ENCODE peak calls at places on chromosomes 2 and 18, in five cellular contexts. T is head of caudate nucleus, D is caudate nucleus, M is HCT116, K is mucosa of descending colon. C is an unnamed sample.

GRCh38 chr2:64474200-64474630 is 20.3 kb downstream of the LGALSL start:
- DNase-seq in T (no peak), M (no peak), K (no peak), D (no peak), C (no peak)

GRCh38 chr2:68411397-68412126 is 46.5 kb downstream of the PLEK start:
- DNase-seq in D (no peak), M (no peak), T (no peak), K (no peak), C (no peak)

GRCh38 chr2:7649461-7650228 is 732.4 kb downstream of the RNF144A start:
- DNase-seq in T (no peak), D (no peak), K (no peak), M (no peak), C (no peak)

GRCh38 chr2:88092773-88093172 is 25.1 kb downstream of the SMYD1 start:
- DNase-seq in T (no peak), K (no peak), D (no peak), M (no peak), C (no peak)

GRCh38 chr18:72830109-72830508 is 37.7 kb downstream of the NETO1 start:
- DNase-seq in D (no peak), K (no peak), M (no peak), T (no peak), C (peak)

GRCh38 chr2:126774761-126775160 is 118.8 kb downstream of the GYPC start:
- DNase-seq in K (no peak), T (no peak), D (no peak), M (no peak), C (no peak)

GRCh38 chr2:38178556-38179419 is 102.8 kb upstream of the CYP1B1 start:
- DNase-seq in T (no peak), K (no peak), D (no peak), M (no peak), C (peak)

GRCh38 chr2:133400411-133400810 is 167.9 kb downstream of the NCKAP5 start:
- DNase-seq in T (no peak), D (no peak), M (no peak), K (no peak), C (no peak)

GRCh38 chr2:222950886-222951285 is 90.0 kb downstream of the ACSL3 start:
- DNase-seq in M (no peak), D (no peak), K (no peak), T (no peak), C (no peak)

GRCh38 chr2:24489942-24490673 is 946 bp upstream of the NCOA1 start:
- DNase-seq in M (no peak), D (no peak), K (no peak), T (no peak), C (no peak)

GRCh38 chr2:17877811-17878221 is 651 bp upstream of the KCNS3 start:
- DNase-seq in T (peak), M (no peak), D (no peak), K (no peak), C (no peak)

GRCh38 chr18:28161608-28162599 is 15.0 kb downstream of the CDH2 start:
- DNase-seq in M (no peak), D (no peak), K (no peak), T (no peak), C (no peak)

GRCh38 chr2:23385748-23386421 is 906 bp downstream of the KLHL29 start:
- DNase-seq in D (no peak), T (no peak), M (no peak), K (peak), C (no peak)

GRCh38 chr2:119230630-119231185 is 7.1 kb downstream of the STEAP3 start:
- DNase-seq in M (no peak), D (no peak), K (no peak), T (peak), C (no peak)

GRCh38 chr2:100278986-100279385 is 43.3 kb downstream of the LONRF2 start:
- DNase-seq in K (no peak), T (peak), D (no peak), M (no peak), C (no peak)

GRCh38 chr2:186699742-186700141 is 5.9 kb downstream of the FAM171B start:
- DNase-seq in M (no peak), D (no peak), K (no peak), T (no peak), C (no peak)

GRCh38 chr2:141341444-141341843 is 789.4 kb downstream of the LRP1B start:
- DNase-seq in D (no peak), M (no peak), T (no peak), K (no peak), C (no peak)

GRCh38 chr2:152432206-152432653 is 97.3 kb downstream of the FMNL2 start:
- DNase-seq in K (no peak), M (no peak), D (no peak), T (no peak), C (no peak)

GRCh38 chr2:222241054-222241453 is 57.7 kb downstream of the PAX3 start:
- DNase-seq in K (no peak), D (no peak), M (no peak), T (no peak), C (no peak)

GRCh38 chr2:21924640-21925285 is 801.0 kb downstream of the TDRD15 start:
- DNase-seq in T (no peak), D (no peak), K (no peak), M (no peak), C (no peak)

GRCh38 chr2:144936442-144936841 is 416.5 kb upstream of the ZEB2 start:
- DNase-seq in K (no peak), M (no peak), D (no peak), T (no peak), C (no peak)

GRCh38 chr2:234091432-234091879 is 41.0 kb downstream of the SPP2 start:
- DNase-seq in T (no peak), M (no peak), D (no peak), K (no peak), C (no peak)

GRCh38 chr2:159066541-159067156 is 98.2 kb downstream of the TANC1 start:
- DNase-seq in K (no peak), M (no peak), T (no peak), D (no peak), C (no peak)

GRCh38 chr2:199018826-199019225 is 438.9 kb downstream of the SATB2 start:
- DNase-seq in M (no peak), T (no peak), D (no peak), K (no peak), C (no peak)

GRCh38 chr2:25025229-25025742 is 16.6 kb upstream of the EFR3B start:
- DNase-seq in M (no peak), D (no peak), T (no peak), K (no peak), C (no peak)

GRCh38 chr2:182406221-182406620 is 20.6 kb downstream of the PDE1A start:
- DNase-seq in D (no peak), T (no peak), M (no peak), K (no peak), C (no peak)

GRCh38 chr18:61402761-61403160 is 69.5 kb downstream of the CDH20 start:
- DNase-seq in M (no peak), T (no peak), D (no peak), K (no peak), C (no peak)